ENCODE peak calls at places on chromosomes 2 and 18, in five cellular contexts. M is adrenal gland, J is upper lobe of right lung, O is sigmoid colon, C is upper lobe of left lung. B is an unnamed sample.

GRCh38 chr2:10012963-10013461 is 30.3 kb upstream of the KLF11 start:
- DNase-seq in O (peak), M (no peak), C (peak), J (peak), B (no peak)

GRCh38 chr2:236169741-236170654 is 1.8 kb upstream of the GBX2 start:
- DNase-seq in J (peak), C (no peak), M (no peak), O (no peak), B (no peak)

GRCh38 chr2:235724964-235725603 is 231.2 kb downstream of the AGAP1 start:
- DNase-seq in O (peak), J (no peak), C (no peak), M (peak), B (no peak)

GRCh38 chr2:70959851-70960832 is 18.3 kb upstream of the ANKRD53 start:
- DNase-seq in O (no peak), C (peak), M (no peak), J (peak), B (no peak)

GRCh38 chr2:193542762-193543161 is 1348.0 kb upstream of the TMEFF2 start:
- DNase-seq in M (no peak), J (no peak), C (no peak), O (no peak), B (no peak)

GRCh38 chr2:219247678-219248642 is 2.7 kb downstream of the STK16 start:
- DNase-seq in M (no peak), C (no peak), J (no peak), O (no peak), B (no peak)

GRCh38 chr2:165776013-165776412 is 18.0 kb downstream of the GALNT3 start:
- DNase-seq in C (no peak), J (no peak), M (no peak), O (no peak), B (no peak)

GRCh38 chr2:105176429-105176828 is 65.1 kb upstream of the GPR45 start:
- DNase-seq in J (no peak), C (no peak), M (no peak), O (no peak), B (no peak)

GRCh38 chr18:68484241-68484640 is 230.7 kb downstream of the TMX3 start:
- DNase-seq in O (no peak), M (no peak), C (no peak), J (no peak), B (no peak)

GRCh38 chr18:10099539-10100140 is 185.8 kb downstream of the VAPA start:
- DNase-seq in M (no peak), O (no peak), C (no peak), J (no peak), B (no peak)

GRCh38 chr2:224562831-224563230 is 22.3 kb downstream of the CUL3 start:
- DNase-seq in M (no peak), O (no peak), C (no peak), J (no peak), B (no peak)

GRCh38 chr2:229725716-229726346 is 11.5 kb upstream of the DNER start:
- DNase-seq in J (no peak), O (no peak), C (no peak), M (peak), B (no peak)

GRCh38 chr2:58939388-58939787 is 698.3 kb upstream of the FANCL start:
- DNase-seq in J (no peak), M (no peak), C (no peak), O (no peak), B (no peak)

GRCh38 chr2:239691720-239692119 is 290.9 kb upstream of the HDAC4 start:
- DNase-seq in C (no peak), M (no peak), O (no peak), J (peak), B (no peak)

GRCh38 chr2:219249203-219249980 is 3.7 kb upstream of the TUBA4B start:
- DNase-seq in M (peak), J (peak), O (peak), C (no peak), B (no peak)

GRCh38 chr2:16166327-16166981 is 226.1 kb downstream of the MYCN start:
- DNase-seq in M (no peak), O (no peak), J (no peak), C (peak), B (no peak)

GRCh38 chr2:11750917-11751316 is 4.5 kb downstream of the LPIN1 start:
- DNase-seq in J (no peak), O (no peak), C (no peak), M (no peak), B (no peak)

DNA sequence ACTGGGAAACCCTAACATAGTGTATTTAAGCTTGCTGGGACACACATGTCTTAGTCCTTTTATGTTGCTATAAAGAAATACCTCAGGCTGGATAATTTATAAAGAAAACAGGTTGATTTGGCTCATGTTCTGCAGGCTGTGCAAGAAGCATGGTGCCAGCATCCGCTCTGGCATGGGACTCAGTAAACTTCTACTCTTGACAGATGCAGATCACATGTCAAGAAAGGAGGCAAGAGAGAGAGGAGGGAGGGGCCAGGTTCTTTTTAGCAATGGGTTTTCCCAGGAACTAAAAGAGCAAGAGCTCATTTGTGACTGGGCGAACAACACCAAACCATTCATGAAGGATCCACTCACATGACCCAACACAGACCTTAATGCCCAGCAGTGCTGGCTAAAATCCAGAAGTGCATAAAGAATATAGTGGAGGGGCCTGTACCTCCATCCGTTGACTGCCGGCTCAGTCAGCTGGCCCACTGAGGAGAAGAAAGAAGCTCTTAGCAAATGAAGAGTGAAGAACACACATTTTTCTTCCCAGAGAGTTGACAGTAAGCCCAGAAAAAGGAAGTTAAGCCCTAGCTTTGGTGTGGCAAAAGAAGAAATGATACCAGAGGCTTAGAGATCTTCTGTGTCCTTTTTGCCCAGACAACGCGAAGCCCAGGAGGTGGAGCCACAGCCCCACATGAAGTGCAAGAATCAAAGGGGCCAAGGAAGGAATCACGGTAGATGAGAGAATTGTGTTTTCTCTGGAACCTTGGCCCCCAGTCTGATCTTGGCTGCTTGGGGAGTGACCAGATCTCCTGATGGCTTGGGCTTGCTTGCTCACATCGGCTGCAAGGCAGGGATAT is 183.5 kb upstream of the FAM98A start:
- DNase-seq in M (no peak), J (no peak), C (no peak), O (no peak), B (no peak)
- TF ChIP-seq CTCF in M (no peak), J (no peak), C (no peak), O (no peak), B (no peak)

GRCh38 chr2:117536139-117536538 is 278.4 kb upstream of the DDX18 start:
- DNase-seq in C (no peak), O (no peak), J (no peak), M (peak), B (no peak)
- TF ChIP-seq CTCF in C (peak), O (no peak), J (peak), M (peak), B (peak)

GRCh38 chr2:61966087-61966727 is 60.7 kb downstream of the COMMD1 start:
- DNase-seq in J (no peak), M (peak), O (no peak), C (no peak), B (no peak)
- TF ChIP-seq CTCF in J (no peak), M (no peak), O (no peak), C (no peak), B (no peak)

DNA sequence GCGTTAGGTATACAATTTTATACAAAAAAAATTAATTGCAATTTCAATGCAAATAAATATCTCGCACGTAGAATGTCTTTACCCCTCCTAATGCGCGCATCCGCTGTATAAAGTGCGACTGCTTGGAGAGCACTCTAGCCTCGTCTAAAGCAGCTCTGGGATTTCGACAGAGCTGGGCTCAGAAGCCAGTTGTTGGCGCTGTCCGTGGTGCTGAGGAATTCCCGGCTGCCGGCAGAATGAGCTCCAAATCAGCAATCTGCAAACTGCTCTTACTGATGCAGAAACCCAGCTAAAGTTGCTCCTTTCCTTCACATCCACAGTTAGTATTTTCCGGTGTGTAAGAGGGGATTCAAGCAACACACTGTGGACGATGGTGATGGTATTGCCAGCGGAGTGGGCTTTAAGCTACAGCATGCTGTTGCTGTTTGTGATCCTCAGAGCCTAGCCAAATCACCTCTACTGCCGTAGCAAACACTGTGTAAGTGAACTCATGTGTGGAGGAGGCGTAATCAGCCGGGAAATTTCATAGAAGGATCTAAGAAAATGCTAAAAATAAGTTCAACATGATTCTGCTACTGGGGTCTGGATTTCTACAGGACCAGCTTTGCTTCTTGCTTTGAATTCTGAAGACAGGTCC is at the start of gene VWC2L:
- DNase-seq in C (peak), J (peak), O (no peak), M (peak), B (peak)
- TF ChIP-seq CTCF in C (no peak), J (no peak), O (no peak), M (no peak), B (no peak)